ENCODE peak calls at places on chromosome 19, in four cellular contexts. R is naive thymus-derived CD4-positive, alpha-beta T cell; D is stimulated activated CD8-positive, alpha-beta memory T cell treated with anti-CD3 and anti-CD28 coated beads, Interleukin-4, amount 100 ng/mL, for 48 hours; T is NCI-H748 treated with DMSO at 0.1 percent for 48 hours. O is an unnamed sample.

GRCh38 chr19:2516727-2517126 is 40.8 kb downstream of the GADD45B start:
- DNase-seq in R (no peak), D (no peak), T (no peak), O (no peak)

GRCh38 chr19:32453736-32454135 is 48.2 kb downstream of the DPY19L3 start:
- DNase-seq in R (no peak), D (no peak), T (no peak), O (no peak)

GRCh38 chr19:4717191-4717965 is 6.3 kb downstream of the DPP9 start:
- DNase-seq in R (no peak), D (no peak), T (no peak), O (peak)

GRCh38 chr19:34733266-34733825 is 697 bp upstream of the ZNF181 start:
- DNase-seq in R (no peak), D (no peak), T (no peak), O (no peak)

GRCh38 chr19:50882188-50882587 is 8.9 kb downstream of the KLK2 start:
- DNase-seq in R (no peak), D (no peak), T (no peak), O (no peak)

GRCh38 chr19:1648926-1649541 is 3.4 kb downstream of the TCF3 start:
- DNase-seq in R (no peak), D (peak), T (no peak), O (no peak)

GRCh38 chr19:6568010-6568411 is 22.9 kb downstream of the CD70 start:
- DNase-seq in R (no peak), D (no peak), T (no peak), O (no peak)

GRCh38 chr19:1104452-1105216 is 840 bp downstream of the GPX4 start:
- DNase-seq in R (peak), D (peak), T (no peak), O (no peak)

GRCh38 chr19:12801466-12802266 is at the start of the genes PRDX2 and THSD8:
- DNase-seq in R (peak), D (peak), T (peak), O (no peak)

GRCh38 chr19:56132316-56132822 is 8.7 kb upstream of the ZNF444 start:
- DNase-seq in R (no peak), D (no peak), T (no peak), O (no peak)

GRCh38 chr19:48991823-48992570 is 1.1 kb downstream of the GYS1 start:
- DNase-seq in R (no peak), D (no peak), T (no peak), O (peak)

GRCh38 chr19:15109768-15110417 is 2.7 kb downstream of the SYDE1 start:
- DNase-seq in R (no peak), D (no peak), T (no peak), O (no peak)

GRCh38 chr19:43534811-43535761 is 2.1 kb downstream of the ZNF575 start:
- DNase-seq in R (no peak), D (peak), T (no peak), O (peak)

GRCh38 chr19:14146789-14147216 is 10.4 kb upstream of the ASF1B start:
- DNase-seq in R (no peak), D (no peak), T (no peak), O (peak)

GRCh38 chr19:40499320-40499719 is 32.5 kb downstream of the SPTBN4 start:
- DNase-seq in R (no peak), D (no peak), T (no peak), O (no peak)

GRCh38 chr19:48836089-48837017 is at the start of gene HSD17B14:
- DNase-seq in R (no peak), D (no peak), T (peak), O (peak)

GRCh38 chr19:5789886-5790572 is 934 bp downstream of the DUS3L start:
- DNase-seq in R (no peak), D (no peak), T (no peak), O (no peak)

GRCh38 chr19:46009530-46010510 is 13.0 kb downstream of the PGLYRP1 start:
- DNase-seq in R (peak), D (peak), T (peak), O (peak)

GRCh38 chr19:1264801-1265610 is 4.1 kb upstream of the CIRBP start:
- DNase-seq in R (no peak), D (no peak), T (no peak), O (peak)

GRCh38 chr19:33906578-33907335 is 110.1 kb downstream of the KCTD15 start:
- DNase-seq in R (no peak), D (no peak), T (no peak), O (peak)

GRCh38 chr19:47492137-47492533 is 8.1 kb upstream of the KPTN start:
- DNase-seq in R (no peak), D (no peak), T (no peak), O (no peak)

GRCh38 chr19:3142292-3142670 is 6.4 kb downstream of the GNA15 start:
- DNase-seq in R (no peak), D (peak), T (no peak), O (peak)

GRCh38 chr19:42051166-42052115 is 18.6 kb downstream of the GRIK5 start:
- DNase-seq in R (no peak), D (peak), T (no peak), O (no peak)

GRCh38 chr19:21585491-21585890 is 80.1 kb downstream of the ZNF429 start:
- DNase-seq in R (no peak), D (no peak), T (no peak), O (no peak)

GRCh38 chr19:4522291-4523002 is 4.2 kb upstream of the PLIN4 start:
- DNase-seq in R (no peak), D (no peak), T (no peak), O (no peak)

GRCh38 chr19:43789029-43789428 is 8.3 kb upstream of the KCNN4 start:
- DNase-seq in R (no peak), D (no peak), T (no peak), O (no peak)